ENCODE peak calls at places on chromosome 15, in four cellular contexts. N, T, Y and K are unnamed samples.

GRCh38 chr15:75179773-75180140 is 21.9 kb upstream of the C15orf39 start:
- DNase-seq in N (no peak), T (no peak), Y (no peak), K (no peak)

GRCh38 chr15:60787737-60788513 is 309.0 kb upstream of the ICE2 start:
- DNase-seq in N (no peak), T (no peak), Y (peak), K (no peak)

GRCh38 chr15:90836296-90836871 is 32.0 kb upstream of the FURIN start:
- DNase-seq in N (peak), T (no peak), Y (peak), K (peak)

GRCh38 chr15:45812200-45812599 is 177.4 kb downstream of the SQOR start:
- DNase-seq in N (no peak), T (no peak), Y (no peak), K (no peak)

GRCh38 chr15:30038667-30039523 is 43.9 kb upstream of the GOLGA8J start:
- DNase-seq in N (no peak), T (no peak), Y (no peak), K (peak)

GRCh38 chr15:73225358-73226015 is 143.3 kb downstream of the HCN4 start:
- DNase-seq in N (no peak), T (no peak), Y (peak), K (no peak)

GRCh38 chr15:56871180-56871579 is 47.3 kb upstream of the TCF12 start:
- DNase-seq in N (peak), T (no peak), Y (no peak), K (peak)

GRCh38 chr15:94305133-94305532 is 73.8 kb downstream of the MCTP2 start:
- DNase-seq in N (peak), T (no peak), Y (no peak), K (no peak)

GRCh38 chr15:24017470-24017869 is 330.4 kb upstream of the NDN start:
- DNase-seq in N (no peak), T (no peak), Y (no peak), K (no peak)

GRCh38 chr15:91535856-91536500 is 317.5 kb upstream of the SLCO3A1 start:
- DNase-seq in N (no peak), T (no peak), Y (no peak), K (peak)

GRCh38 chr15:67216859-67217258 is 37.6 kb downstream of the AAGAB start:
- DNase-seq in N (no peak), T (no peak), Y (no peak), K (no peak)

GRCh38 chr15:90883526-90883931 is 775 bp upstream of the FES start:
- DNase-seq in N (no peak), T (no peak), Y (no peak), K (no peak)

GRCh38 chr15:32730677-32731654 is 13.2 kb downstream of the GREM1 start:
- DNase-seq in N (no peak), T (no peak), Y (peak), K (no peak)

GRCh38 chr15:85800460-85801123 is 5.9 kb upstream of the KLHL25 start:
- DNase-seq in N (peak), T (no peak), Y (no peak), K (peak)

GRCh38 chr15:37053070-37053653 is 47.2 kb downstream of the MEIS2 start:
- DNase-seq in N (peak), T (no peak), Y (no peak), K (no peak)

GRCh38 chr15:100082761-100083402 is 258.9 kb downstream of the ADAMTS17 start:
- DNase-seq in N (no peak), T (no peak), Y (no peak), K (no peak)

GRCh38 chr15:47715856-47716445 is 1.4 kb upstream of the SEMA6D start:
- DNase-seq in N (peak), T (no peak), Y (no peak), K (no peak)

DNA sequence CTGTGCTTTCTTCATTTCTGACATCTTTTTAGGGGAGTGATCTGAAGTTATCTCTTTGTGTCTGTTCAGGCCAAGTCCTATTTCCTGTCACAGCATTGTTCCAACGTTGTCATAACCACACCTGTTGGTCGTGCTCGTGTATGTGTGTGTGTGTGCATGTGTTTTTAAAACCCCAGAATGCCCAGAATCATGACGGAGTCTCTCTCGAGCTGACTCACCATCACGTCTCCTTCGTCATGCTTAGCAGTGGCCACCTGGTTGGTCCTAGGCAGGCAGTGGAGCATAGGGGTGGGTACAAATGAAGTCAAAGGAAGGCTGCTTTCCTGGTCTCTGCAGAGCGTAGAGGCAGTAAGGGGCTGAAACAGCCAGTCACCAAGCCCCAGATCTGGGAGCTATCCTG is 126.8 kb upstream of the ABHD17C start:
- DNase-seq in N (peak), T (no peak), Y (no peak), K (no peak)
- TF ChIP-seq ELK1 in N (no peak), T (no peak), Y (no peak), K (no peak)

GRCh38 chr15:39593071-39594055 is 12.5 kb downstream of the THBS1 start:
- DNase-seq in N (peak), T (no peak), Y (no peak), K (no peak)

GRCh38 chr15:39596358-39597051 is 15.6 kb downstream of the THBS1 start:
- DNase-seq in N (peak), T (no peak), Y (no peak), K (no peak)

GRCh38 chr15:39595621-39596221 is 14.8 kb downstream of the THBS1 start:
- DNase-seq in N (peak), T (no peak), Y (no peak), K (no peak)

GRCh38 chr15:39594056-39594763 is 13.3 kb downstream of the THBS1 start:
- DNase-seq in N (peak), T (no peak), Y (no peak), K (no peak)

GRCh38 chr15:39594764-39595620 is 14.1 kb downstream of the THBS1 start:
- DNase-seq in N (peak), T (no peak), Y (no peak), K (no peak)
- TF ChIP-seq ELK1 in N (no peak), T (no peak), Y (no peak), K (no peak)

DNA sequence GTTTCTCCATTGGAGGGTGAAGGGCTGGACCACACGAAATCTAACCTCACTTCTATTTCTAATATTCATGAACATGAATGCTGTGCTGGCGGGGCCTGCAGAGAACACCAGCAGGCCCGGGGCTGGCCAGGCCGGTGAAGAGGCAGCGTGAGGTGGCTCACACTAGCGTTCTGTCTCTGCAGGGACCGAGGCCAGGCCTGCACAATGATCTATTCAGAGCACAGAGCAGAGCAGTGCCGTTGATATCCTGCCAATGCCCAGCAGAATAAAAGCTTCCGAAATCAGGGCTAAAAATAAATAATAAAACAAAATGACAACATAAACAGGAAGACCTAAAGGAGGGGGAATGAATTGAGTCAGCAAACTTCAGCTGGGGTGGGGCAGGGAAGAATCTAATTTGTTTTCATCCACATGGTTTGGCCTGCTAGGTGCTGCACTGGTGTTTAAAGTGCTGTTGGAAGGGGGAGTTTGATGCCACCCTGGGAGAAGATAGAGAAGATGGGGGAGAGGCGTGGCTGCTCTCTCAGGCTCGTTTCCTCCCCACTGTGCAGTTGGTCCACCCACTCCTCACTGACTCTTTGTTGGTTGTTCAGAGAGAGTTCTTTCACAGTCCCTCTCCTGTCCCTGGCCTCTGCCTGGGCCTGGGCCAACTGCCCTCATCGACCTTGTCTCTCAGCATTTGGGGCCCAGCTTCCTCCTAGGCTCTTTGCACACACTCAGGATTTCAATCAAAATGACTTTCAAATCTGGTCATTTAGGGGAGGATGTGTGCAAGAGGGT is 837.2 kb downstream of the AGBL1 start:
- DNase-seq in N (no peak), T (no peak), Y (no peak), K (no peak)
- TF ChIP-seq ELK1 in N (no peak), T (no peak), Y (no peak), K (no peak)

DNA sequence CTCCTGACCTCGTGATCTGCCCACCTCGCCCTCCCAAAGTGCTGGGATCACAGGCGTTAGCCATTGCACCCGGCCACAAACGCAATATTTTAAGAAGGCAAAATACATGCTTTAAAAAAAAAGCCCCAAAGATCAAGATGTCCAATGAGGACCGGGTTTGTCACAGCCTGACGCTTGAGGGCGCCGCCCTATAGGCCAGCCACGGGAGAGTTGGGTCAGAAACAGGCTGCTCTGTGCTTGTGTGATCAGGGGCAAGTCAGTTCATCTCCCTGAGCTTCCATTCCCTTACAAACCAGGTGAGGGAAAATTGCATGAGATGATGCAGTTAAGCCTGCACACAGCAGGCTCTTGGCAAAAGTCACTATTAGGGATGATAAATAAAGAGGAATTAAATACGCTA is 23.9 kb downstream of the FAM174B start:
- DNase-seq in N (no peak), T (no peak), Y (peak), K (no peak)
- TF ChIP-seq ELK1 in N (no peak), T (no peak), Y (no peak), K (no peak)

GRCh38 chr15:96947296-96947695 is 616.8 kb downstream of the NR2F2 start:
- DNase-seq in N (no peak), T (no peak), Y (no peak), K (no peak)

GRCh38 chr15:96948981-96949380 is 618.5 kb downstream of the NR2F2 start:
- DNase-seq in N (no peak), T (no peak), Y (no peak), K (no peak)

GRCh38 chr15:96947830-96948229 is 617.3 kb downstream of the NR2F2 start:
- DNase-seq in N (no peak), T (no peak), Y (no peak), K (no peak)
- TF ChIP-seq ELK1 in N (no peak), T (no peak), Y (no peak), K (no peak)

GRCh38 chr15:68614621-68615035 is 35.8 kb downstream of the CORO2B start:
- DNase-seq in N (no peak), T (no peak), Y (no peak), K (no peak)
- TF ChIP-seq ELK1 in N (no peak), T (no peak), Y (no peak), K (no peak)

GRCh38 chr15:76905855-76906254 is 715 bp upstream of the SCAPER start:
- DNase-seq in N (no peak), T (no peak), Y (no peak), K (no peak)

GRCh38 chr15:76903251-76903681 is 1.9 kb downstream of the SCAPER start:
- DNase-seq in N (peak), T (peak), Y (no peak), K (no peak)

GRCh38 chr15:76905013-76905839 is at the start of gene SCAPER:
- DNase-seq in N (peak), T (peak), Y (peak), K (peak)

GRCh38 chr15:76901965-76902364 is 3.2 kb downstream of the SCAPER start:
- DNase-seq in N (no peak), T (no peak), Y (no peak), K (no peak)

GRCh38 chr15:76904461-76905012 is 603 bp downstream of the SCAPER start:
- DNase-seq in N (peak), T (no peak), Y (no peak), K (peak)
- TF ChIP-seq ELK1 in N (no peak), T (no peak), Y (no peak), K (no peak)